ENCODE peak calls at places on chromosomes 12 and 14, in four cellular contexts. S, U, X and A are unnamed samples. For H3K27me3 and H3K4me1, the result is how much of the 10 kb centered on the place peaks cover.

GRCh38 chr14:21069388-21070082 is 569 bp upstream of the ARHGEF40 start:
- DNase-seq in S (peak), U (peak), X (peak), A (no peak)

GRCh38 chr14:65131176-65131765 is 29.0 kb upstream of the MAX start:
- DNase-seq in S (no peak), U (no peak), X (no peak), A (no peak)

GRCh38 chr12:113261847-113262470 is 40.7 kb downstream of the TPCN1 start:
- DNase-seq in S (no peak), U (peak), X (peak), A (peak)

GRCh38 chr12:46490635-46491034 is 118.1 kb upstream of the SLC38A2 start:
- DNase-seq in S (no peak), U (no peak), X (peak), A (no peak)

GRCh38 chr12:111766608-111767361 is at the start of gene ALDH2:
- DNase-seq in S (peak), U (peak), X (peak), A (peak)

GRCh38 chr14:20400965-20401593 is 12.2 kb downstream of the TEP1 start:
- DNase-seq in S (no peak), U (no peak), X (no peak), A (no peak)

GRCh38 chr12:118189761-118190181 is 53.8 kb downstream of the PEBP1 start:
- DNase-seq in S (peak), U (no peak), X (peak), A (no peak)

GRCh38 chr12:109182041-109182839 is 65.9 kb downstream of the ACACB start:
- DNase-seq in S (no peak), U (no peak), X (no peak), A (no peak)

GRCh38 chr12:71592841-71593240 is 70.8 kb downstream of the ZFC3H1 start:
- DNase-seq in S (no peak), U (no peak), X (no peak), A (no peak)

GRCh38 chr12:52280319-52280795 is 5.9 kb downstream of the KRT86 start:
- DNase-seq in S (no peak), U (no peak), X (peak), A (peak)

GRCh38 chr12:11228268-11228879 is 41.1 kb downstream of the PRB3 start:
- DNase-seq in S (no peak), U (peak), X (peak), A (no peak)

GRCh38 chr14:51293149-51293925 is 53.3 kb downstream of the TMX1 start:
- DNase-seq in S (no peak), U (no peak), X (peak), A (peak)

GRCh38 chr12:23929906-23930305 is 19.6 kb downstream of the SOX5 start:
- DNase-seq in S (no peak), U (no peak), X (no peak), A (no peak)

GRCh38 chr12:92899388-92900001 is 29.6 kb downstream of the EEA1 start:
- DNase-seq in S (no peak), U (no peak), X (peak), A (peak)

GRCh38 chr14:71290960-71291466 is 383.8 kb downstream of the PCNX1 start:
- DNase-seq in S (no peak), U (no peak), X (peak), A (no peak)

GRCh38 chr12:44875954-44876553 is at the start of gene NELL2:
- DNase-seq in S (peak), U (peak), X (peak), A (peak)

GRCh38 chr12:132478433-132478803 is 11.5 kb upstream of the FBRSL1 start:
- DNase-seq in S (peak), U (no peak), X (no peak), A (no peak)
- H3K27me3 ChIP-seq in S (under half), U (under half), X (under half), A (under half)

GRCh38 chr14:100819453-100819828 is 6.5 kb upstream of the MEG3 start:
- DNase-seq in S (no peak), U (no peak), X (no peak), A (no peak)
- H3K4me1 ChIP-seq in S (under half), U (under half), X (under half), A (under half)

GRCh38 chr12:114447799-114448617 is 42.1 kb upstream of the TBX5 start:
- DNase-seq in S (no peak), U (no peak), X (no peak), A (no peak)
- H3K27me3 ChIP-seq in S (under half), U (under half), X (half or more), A (half or more)

GRCh38 chr12:49456280-49456679 is 82.5 kb upstream of the KCNH3 start:
- DNase-seq in S (no peak), U (no peak), X (no peak), A (no peak)
- H3K4me1 ChIP-seq in S (under half), U (under half), X (under half), A (under half)

GRCh38 chr14:90062852-90063539 is 1.2 kb downstream of the KCNK13 start:
- DNase-seq in S (no peak), U (no peak), X (no peak), A (no peak)

GRCh38 chr14:90061849-90062794 is at the start of gene KCNK13:
- DNase-seq in S (peak), U (no peak), X (no peak), A (peak)

GRCh38 chr14:90058876-90059458 is 2.8 kb upstream of the KCNK13 start:
- DNase-seq in S (no peak), U (no peak), X (no peak), A (no peak)

GRCh38 chr14:90060312-90060964 is 1.4 kb upstream of the KCNK13 start:
- DNase-seq in S (peak), U (peak), X (peak), A (peak)

DNA sequence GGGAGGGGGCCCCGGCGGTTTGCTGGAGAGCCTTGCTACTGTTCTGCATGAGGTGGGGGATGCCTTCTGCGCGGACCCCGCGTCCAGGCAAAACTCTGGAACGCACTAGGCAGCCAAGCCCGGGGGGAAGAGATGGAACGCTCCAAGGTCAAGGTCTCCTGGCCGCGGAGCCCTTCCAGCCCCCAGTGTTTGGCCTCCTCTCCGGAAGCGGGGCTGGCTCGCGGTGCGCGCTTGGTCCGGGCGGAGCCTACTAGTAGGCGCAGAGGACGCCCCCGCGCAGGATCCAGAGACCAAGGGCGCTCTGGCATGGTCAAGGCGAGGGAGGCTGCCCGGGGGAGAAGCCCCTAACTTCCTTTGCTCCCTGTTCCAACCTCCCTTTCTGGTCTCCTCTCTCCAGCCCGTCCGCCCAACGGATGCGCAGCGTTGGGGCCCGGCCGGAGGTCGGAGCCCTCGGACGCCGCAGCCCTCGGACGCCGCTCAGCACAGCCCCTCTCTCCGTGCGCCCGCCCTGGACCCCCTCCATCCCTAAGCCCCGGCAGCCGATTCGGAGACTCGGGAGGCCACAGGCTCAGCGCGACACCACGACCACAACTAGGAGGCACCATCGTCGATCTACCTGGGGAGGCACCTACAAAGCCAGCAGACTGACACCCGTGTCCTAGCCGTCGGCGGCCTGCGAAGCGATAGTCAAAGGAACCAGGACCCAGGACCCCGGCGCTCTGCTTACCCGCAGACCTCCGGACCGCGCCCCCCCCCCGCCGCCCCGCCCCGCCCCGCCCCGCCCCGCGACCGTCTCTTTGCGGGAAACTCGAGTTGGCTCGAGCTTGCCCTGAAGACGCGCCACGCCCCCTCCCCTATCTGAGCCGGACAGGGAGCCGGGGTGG is 587 bp upstream of the KCNK13 start:
- DNase-seq in S (peak), U (no peak), X (no peak), A (peak)
- H3K27me3 ChIP-seq in S (under half), U (under half), X (half or more), A (half or more)

GRCh38 chr12:68648179-68648578 is 37.5 kb downstream of the RAP1B start:
- DNase-seq in S (no peak), U (no peak), X (no peak), A (no peak)

GRCh38 chr12:68647507-68647906 is 36.8 kb downstream of the RAP1B start:
- DNase-seq in S (no peak), U (no peak), X (no peak), A (no peak)

GRCh38 chr12:68641138-68641537 is 30.4 kb downstream of the RAP1B start:
- DNase-seq in S (no peak), U (peak), X (no peak), A (no peak)

GRCh38 chr12:68646484-68646883 is 35.8 kb downstream of the RAP1B start:
- DNase-seq in S (no peak), U (no peak), X (no peak), A (no peak)
- H3K4me1 ChIP-seq in S (under half), U (half or more), X (under half), A (under half)

DNA sequence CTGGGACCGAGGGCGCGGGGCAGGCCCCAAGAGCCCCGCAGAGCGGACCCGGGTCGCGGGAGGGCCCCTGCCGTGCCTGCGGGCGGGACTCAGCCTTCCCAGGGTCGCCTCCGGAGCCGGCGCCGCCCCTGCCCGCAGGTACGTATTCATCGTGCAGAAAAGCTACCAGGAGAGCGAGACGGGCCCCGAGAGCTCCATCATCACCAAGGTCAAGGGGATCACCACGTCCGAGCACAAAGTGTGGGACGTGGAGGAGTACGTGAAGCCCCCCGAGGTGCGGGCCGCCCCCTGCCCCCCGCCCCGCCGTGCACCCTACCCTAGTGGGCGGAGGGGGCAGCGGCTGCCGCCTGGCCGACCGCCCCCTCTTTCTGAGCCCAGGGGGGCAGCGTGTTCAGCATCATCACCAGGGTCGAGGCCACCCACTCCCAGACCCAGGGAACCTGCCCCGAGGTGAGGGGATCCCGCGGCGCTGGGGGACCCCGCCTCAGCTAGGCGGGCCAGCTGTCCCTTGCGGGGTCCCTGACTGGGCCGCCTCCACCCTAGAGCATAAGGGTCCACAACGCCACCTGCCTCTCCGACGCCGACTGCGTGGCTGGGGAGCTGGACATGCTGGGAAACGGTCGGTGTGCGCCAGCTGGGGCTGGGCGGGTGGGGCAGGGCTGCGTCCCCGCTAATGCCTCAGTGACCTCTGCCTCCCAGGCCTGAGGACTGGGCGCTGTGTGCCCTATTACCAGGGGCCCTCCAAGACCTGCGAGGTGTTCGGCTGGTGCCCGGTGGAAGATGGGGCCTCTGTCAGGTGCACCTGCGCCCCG is 931 bp downstream of the P2RX2 start:
- DNase-seq in S (peak), U (no peak), X (no peak), A (no peak)
- H3K27me3 ChIP-seq in S (under half), U (under half), X (half or more), A (half or more)

GRCh38 chr12:1766110-1766509 is 54.3 kb upstream of the LRTM2 start:
- DNase-seq in S (no peak), U (no peak), X (no peak), A (no peak)

GRCh38 chr12:1767407-1768090 is 52.8 kb upstream of the LRTM2 start:
- DNase-seq in S (no peak), U (no peak), X (no peak), A (no peak)

GRCh38 chr12:1773937-1774655 is 46.3 kb upstream of the LRTM2 start:
- DNase-seq in S (no peak), U (no peak), X (no peak), A (no peak)

GRCh38 chr12:1769809-1770494 is 50.4 kb upstream of the LRTM2 start:
- DNase-seq in S (no peak), U (no peak), X (peak), A (no peak)

DNA sequence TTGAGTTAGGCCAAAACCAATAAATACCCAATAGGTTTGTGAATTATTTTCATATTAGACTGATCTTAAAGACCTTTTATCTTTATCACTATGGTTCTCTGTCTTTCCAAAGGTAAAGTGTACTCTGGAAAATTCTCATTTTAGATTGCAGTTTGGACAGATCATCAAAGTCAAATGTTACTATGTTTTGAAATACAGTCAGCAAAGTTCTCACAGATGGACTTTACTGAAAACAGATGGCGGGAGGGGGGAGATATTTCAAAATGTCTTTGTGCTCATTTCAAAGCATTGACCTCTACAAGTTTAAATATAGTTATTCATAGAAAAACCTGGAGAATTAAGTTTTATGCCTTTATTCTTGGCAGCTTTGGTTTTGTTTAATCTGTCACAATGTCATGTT is 51.8 kb upstream of the LRTM2 start:
- DNase-seq in S (no peak), U (no peak), X (no peak), A (no peak)
- H3K4me1 ChIP-seq in S (under half), U (under half), X (under half), A (under half)